ENCODE peak calls at places on chromosomes 16 and 17, in seven cellular contexts. E is anterior cingulate cortex; F is stimulated activated CD4-positive, alpha-beta T cell treated with anti-CD3 and anti-CD28 coated beads, Interleukin-2, amount 100 ng/mL, for 48 hours; H is fibroblast of mammary gland; L is HEK293T; J is Calu3; X is EH. Y is an unnamed sample.

GRCh38 chr17:63395075-63395815 is 50.9 kb downstream of the CYB561 start:
- DNase-seq in E (no peak), F (no peak), H (peak), L (no peak), J (no peak), X (peak), Y (no peak)

GRCh38 chr16:11635127-11635652 is 33.1 kb upstream of the SNN start:
- DNase-seq in E (no peak), F (no peak), H (no peak), L (no peak), J (no peak), X (no peak), Y (no peak)

GRCh38 chr16:55056585-55057520 is 126.2 kb downstream of the IRX5 start:
- DNase-seq in E (no peak), F (no peak), H (no peak), L (peak), J (peak), X (no peak), Y (no peak)

GRCh38 chr16:57516176-57516725 is 20.1 kb downstream of the CCDC102A start:
- DNase-seq in E (peak), F (no peak), H (no peak), L (no peak), J (no peak), X (no peak), Y (no peak)

GRCh38 chr17:80678621-80679020 is 134.0 kb downstream of the RPTOR start:
- DNase-seq in E (no peak), F (peak), H (peak), L (no peak), J (no peak), X (peak), Y (peak)

GRCh38 chr17:20562587-20562986 is 16.9 kb upstream of the CDRT15L2 start:
- DNase-seq in E (no peak), F (no peak), H (no peak), L (no peak), J (no peak), X (no peak), Y (no peak)

GRCh38 chr17:46841561-46842379 is 9.6 kb upstream of the WNT9B start:
- DNase-seq in E (no peak), F (no peak), H (no peak), L (peak), J (peak), X (no peak), Y (no peak)

GRCh38 chr17:40530988-40531971 is 29.9 kb upstream of the TNS4 start:
- DNase-seq in E (no peak), F (peak), H (no peak), L (no peak), J (no peak), X (no peak), Y (no peak)

GRCh38 chr17:35084987-35085386 is 21.5 kb upstream of the RFFL start:
- DNase-seq in E (no peak), F (no peak), H (peak), L (no peak), J (peak), X (peak), Y (no peak)

GRCh38 chr16:85498607-85499006 is 114.5 kb upstream of the GSE1 start:
- DNase-seq in E (no peak), F (no peak), H (no peak), L (no peak), J (no peak), X (no peak), Y (no peak)

Y was measured in Ammon's horn.